ENCODE peak calls at places on chromosomes 11 and 22, in six cellular contexts. One of them, this sample, is unnamed.

GRCh38 chr11:66835762-66836405 is 7.4 kb upstream of the RCE1 start:
- DNase-seq in IMR-90: peak; percentile 65
- DNase-seq in mesenchymal stem cell: peak; percentile 51
- DNase-seq in H9: no peak
- DNase-seq in H1: no peak
- DNase-seq in neuronal stem cell: no peak
- DNase-seq in this sample: no peak

GRCh38 chr11:67301313-67301921 is 1.9 kb upstream of the SSH3 start:
- DNase-seq in H9: no peak
- DNase-seq in neuronal stem cell: no peak
- DNase-seq in mesenchymal stem cell: no peak
- DNase-seq in H1: no peak
- DNase-seq in IMR-90: no peak
- DNase-seq in this sample: no peak

GRCh38 chr11:118791961-118792578 is 1.1 kb upstream of the DDX6 start:
- DNase-seq in H9: peak; percentile 39
- DNase-seq in H1: no peak
- DNase-seq in IMR-90: no peak
- DNase-seq in neuronal stem cell: peak; percentile 20
- DNase-seq in mesenchymal stem cell: no peak
- DNase-seq in this sample: peak; percentile 62

GRCh38 chr11:15819679-15820286 is 536.6 kb downstream of the SOX6 start:
- DNase-seq in mesenchymal stem cell: peak; percentile 42
- DNase-seq in IMR-90: peak; percentile 19
- DNase-seq in H9: peak; percentile 73
- DNase-seq in H1: peak; percentile 25
- DNase-seq in neuronal stem cell: no peak
- DNase-seq in this sample: peak; percentile 68

GRCh38 chr11:19849107-19849789 is 136.6 kb downstream of the NAV2 start:
- DNase-seq in neuronal stem cell: no peak
- DNase-seq in IMR-90: peak; percentile 41
- DNase-seq in H1: no peak
- DNase-seq in mesenchymal stem cell: no peak
- DNase-seq in H9: no peak
- DNase-seq in this sample: no peak

GRCh38 chr11:30914143-30914762 is 328.1 kb upstream of the MPPED2 start:
- DNase-seq in IMR-90: peak; percentile 48
- DNase-seq in H1: peak; percentile 58
- DNase-seq in H9: peak; percentile 82
- DNase-seq in mesenchymal stem cell: peak; percentile 38
- DNase-seq in neuronal stem cell: peak; percentile 56
- DNase-seq in this sample: peak; percentile 83

GRCh38 chr22:41382098-41382578 is 396 bp downstream of the TEF start:
- DNase-seq in IMR-90: no peak
- DNase-seq in neuronal stem cell: no peak
- DNase-seq in H1: no peak
- DNase-seq in mesenchymal stem cell: peak; percentile 64
- DNase-seq in H9: no peak
- DNase-seq in this sample: no peak

GRCh38 chr11:75801362-75802021 is 13.5 kb upstream of the UVRAG start:
- DNase-seq in H1: no peak
- DNase-seq in neuronal stem cell: no peak
- DNase-seq in IMR-90: no peak
- DNase-seq in H9: no peak
- DNase-seq in mesenchymal stem cell: no peak
- DNase-seq in this sample: no peak

GRCh38 chr22:27992294-27993165 is 73.5 kb upstream of the PITPNB start:
- DNase-seq in H9: peak; percentile 50
- DNase-seq in mesenchymal stem cell: no peak
- DNase-seq in H1: no peak
- DNase-seq in neuronal stem cell: no peak
- DNase-seq in IMR-90: no peak
- DNase-seq in this sample: no peak

GRCh38 chr22:24011735-24012068 is 598 bp downstream of the CABIN1 start:
- DNase-seq in mesenchymal stem cell: no peak
- DNase-seq in H1: no peak
- DNase-seq in H9: no peak
- DNase-seq in IMR-90: no peak
- DNase-seq in neuronal stem cell: no peak
- DNase-seq in this sample: peak; percentile 40

GRCh38 chr11:78332174-78332866 is 85.3 kb downstream of the GAB2 start:
- DNase-seq in mesenchymal stem cell: no peak
- DNase-seq in IMR-90: peak; percentile 21
- DNase-seq in neuronal stem cell: no peak
- DNase-seq in H1: no peak
- DNase-seq in H9: no peak
- DNase-seq in this sample: no peak

GRCh38 chr22:36377022-36377631 is 10.6 kb downstream of the MYH9 start:
- DNase-seq in mesenchymal stem cell: no peak
- DNase-seq in H9: no peak
- DNase-seq in neuronal stem cell: no peak
- DNase-seq in IMR-90: no peak
- DNase-seq in H1: no peak
- DNase-seq in this sample: no peak
- H3K4me1 ChIP-seq in mesenchymal stem cell: peaks cover 37% of the 10 kb centered on the region
- H3K4me1 ChIP-seq in H9: no peaks in the 10 kb centered on the region
- H3K4me1 ChIP-seq in neuronal stem cell: no peaks in the 10 kb centered on the region
- H3K4me1 ChIP-seq in IMR-90: peaks cover 44% of the 10 kb centered on the region
- H3K4me1 ChIP-seq in H1: no peaks in the 10 kb centered on the region
- H3K4me1 ChIP-seq in this sample: no peaks in the 10 kb centered on the region

DNA sequence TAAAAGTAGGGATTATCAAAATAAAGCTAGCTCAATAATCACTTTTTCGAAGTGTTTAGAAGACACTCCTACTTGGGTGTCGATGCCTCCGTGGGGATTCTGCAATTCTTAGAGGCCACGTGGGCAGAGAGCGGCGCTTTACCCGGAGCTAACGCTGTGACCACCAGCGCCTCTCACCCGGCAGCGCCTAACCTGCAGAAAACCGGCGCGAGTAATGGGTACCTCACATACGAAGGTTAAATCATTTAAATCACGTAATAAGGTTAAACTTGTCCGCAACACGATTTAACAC is 547 bp downstream of the TAF1D start:
- DNase-seq in H9: no peak
- DNase-seq in mesenchymal stem cell: peak; percentile 78
- DNase-seq in IMR-90: peak; percentile 49
- DNase-seq in H1: no peak
- DNase-seq in neuronal stem cell: peak; percentile 29
- DNase-seq in this sample: peak; percentile 70
- H2AK5ac ChIP-seq in H9: no peak overlapping the region
- H2AK5ac ChIP-seq in mesenchymal stem cell: peak overlapping the region; percentile 99
- H2AK5ac ChIP-seq in IMR-90: peak overlapping the region; percentile 95
- H2AK5ac ChIP-seq in H1: peak overlapping the region; percentile 98
- H2AK5ac ChIP-seq in neuronal stem cell: peak overlapping the region; percentile 2
- H2AK5ac ChIP-seq in this sample: peak overlapping the region; percentile 90

GRCh38 chr11:12187399-12187798 is 77.0 kb downstream of the MICAL2 start:
- DNase-seq in mesenchymal stem cell: peak; percentile 74
- DNase-seq in H1: no peak
- DNase-seq in H9: no peak
- DNase-seq in IMR-90: peak; percentile 64
- DNase-seq in neuronal stem cell: no peak
- DNase-seq in this sample: no peak

GRCh38 chr11:12186683-12187082 is 76.3 kb downstream of the MICAL2 start:
- DNase-seq in IMR-90: no peak
- DNase-seq in H9: no peak
- DNase-seq in neuronal stem cell: no peak
- DNase-seq in H1: no peak
- DNase-seq in mesenchymal stem cell: no peak
- DNase-seq in this sample: no peak

GRCh38 chr11:12184696-12185095 is 74.3 kb downstream of the MICAL2 start:
- DNase-seq in neuronal stem cell: no peak
- DNase-seq in IMR-90: peak; percentile 54
- DNase-seq in H9: no peak
- DNase-seq in mesenchymal stem cell: peak; percentile 58
- DNase-seq in H1: no peak
- DNase-seq in this sample: no peak

GRCh38 chr11:12185106-12185690 is 74.8 kb downstream of the MICAL2 start:
- DNase-seq in H9: no peak
- DNase-seq in mesenchymal stem cell: no peak
- DNase-seq in IMR-90: no peak
- DNase-seq in neuronal stem cell: no peak
- DNase-seq in H1: no peak
- DNase-seq in this sample: no peak

GRCh38 chr11:12185914-12186313 is 75.5 kb downstream of the MICAL2 start:
- DNase-seq in IMR-90: peak; percentile 87
- DNase-seq in H9: no peak
- DNase-seq in H1: no peak
- DNase-seq in mesenchymal stem cell: peak; percentile 93
- DNase-seq in neuronal stem cell: peak; percentile 18
- DNase-seq in this sample: peak; percentile 46
- H3K4me2 ChIP-seq in IMR-90: no peak overlapping the region
- H3K4me2 ChIP-seq in H9: no peak overlapping the region
- H3K4me2 ChIP-seq in H1: no peak overlapping the region
- H3K4me2 ChIP-seq in mesenchymal stem cell: no peak overlapping the region
- H3K4me2 ChIP-seq in neuronal stem cell: no peak overlapping the region
- H3K4me2 ChIP-seq in this sample: no peak overlapping the region

GRCh38 chr11:889686-890475 is 20.7 kb downstream of the CHID1 start:
- DNase-seq in mesenchymal stem cell: no peak
- DNase-seq in H1: no peak
- DNase-seq in IMR-90: no peak
- DNase-seq in neuronal stem cell: no peak
- DNase-seq in H9: peak; percentile 73
- DNase-seq in this sample: no peak

GRCh38 chr11:889261-889660 is 21.3 kb downstream of the CHID1 start:
- DNase-seq in mesenchymal stem cell: no peak
- DNase-seq in IMR-90: no peak
- DNase-seq in H9: no peak
- DNase-seq in H1: no peak
- DNase-seq in neuronal stem cell: no peak
- DNase-seq in this sample: no peak

GRCh38 chr11:886568-886967 is 24.0 kb downstream of the CHID1 start:
- DNase-seq in H9: no peak
- DNase-seq in mesenchymal stem cell: no peak
- DNase-seq in IMR-90: no peak
- DNase-seq in H1: no peak
- DNase-seq in neuronal stem cell: no peak
- DNase-seq in this sample: no peak

GRCh38 chr11:887589-887988 is 23.0 kb downstream of the CHID1 start:
- DNase-seq in mesenchymal stem cell: no peak
- DNase-seq in IMR-90: no peak
- DNase-seq in H9: no peak
- DNase-seq in neuronal stem cell: no peak
- DNase-seq in H1: no peak
- DNase-seq in this sample: no peak

GRCh38 chr11:888290-889212 is 22.1 kb downstream of the CHID1 start:
- DNase-seq in IMR-90: no peak
- DNase-seq in H1: no peak
- DNase-seq in neuronal stem cell: no peak
- DNase-seq in H9: no peak
- DNase-seq in mesenchymal stem cell: no peak
- DNase-seq in this sample: no peak
- H3K4me1 ChIP-seq in IMR-90: peaks cover 2% of the 10 kb centered on the region
- H3K4me1 ChIP-seq in H1: no peaks in the 10 kb centered on the region
- H3K4me1 ChIP-seq in neuronal stem cell: no peaks in the 10 kb centered on the region
- H3K4me1 ChIP-seq in H9: no peaks in the 10 kb centered on the region
- H3K4me1 ChIP-seq in mesenchymal stem cell: peaks cover 9% of the 10 kb centered on the region
- H3K4me1 ChIP-seq in this sample: no peaks in the 10 kb centered on the region